ENCODE peak calls at places on chromosomes 5 and 9, in four cellular contexts. Q, H, T and I are unnamed samples.

GRCh38 chr9:4994166-4994890 is 9.3 kb downstream of the JAK2 start:
- DNase-seq in T (no peak), Q (no peak), H (no peak), I (no peak)

GRCh38 chr9:31119882-31120481 is 1264.5 kb upstream of the ACO1 start:
- DNase-seq in Q (no peak), T (peak), H (peak), I (peak)

GRCh38 chr5:78269088-78269703 is 25.3 kb downstream of the AP3B1 start:
- DNase-seq in H (peak), T (peak), Q (no peak), I (no peak)

GRCh38 chr5:156396063-156396829 is 69.3 kb downstream of the SGCD start:
- DNase-seq in Q (no peak), T (peak), H (peak), I (no peak)

GRCh38 chr9:17761984-17762676 is 183.3 kb downstream of the SH3GL2 start:
- DNase-seq in T (no peak), Q (no peak), H (no peak), I (no peak)

GRCh38 chr5:128213340-128213739 is 129.8 kb downstream of the SLC12A2 start:
- DNase-seq in T (peak), Q (peak), H (peak), I (peak)

GRCh38 chr5:176535101-176535654 is 2.0 kb downstream of the RNF44 start:
- DNase-seq in T (no peak), H (no peak), Q (no peak), I (peak)

GRCh38 chr9:132238026-132238972 is 76.4 kb downstream of the NTNG2 start:
- DNase-seq in H (no peak), Q (no peak), T (no peak), I (peak)

GRCh38 chr5:132750471-132751230 is 3.4 kb downstream of the CCNI2 start:
- DNase-seq in T (no peak), H (no peak), Q (no peak), I (no peak)

GRCh38 chr5:33772276-33772990 is 119.4 kb downstream of the ADAMTS12 start:
- DNase-seq in H (peak), Q (no peak), T (peak), I (no peak)

GRCh38 chr5:106873558-106873957 is 797.2 kb downstream of the EFNA5 start:
- DNase-seq in H (peak), Q (no peak), T (no peak), I (no peak)

GRCh38 chr5:167943353-167943752 is 348.1 kb upstream of the WWC1 start:
- DNase-seq in T (no peak), H (no peak), Q (no peak), I (no peak)

GRCh38 chr5:135239461-135240282 is 159.4 kb downstream of the MACROH2A1 start:
- DNase-seq in Q (no peak), T (no peak), H (peak), I (peak)

GRCh38 chr5:150412319-150413175 is at the start of gene CD74:
- DNase-seq in T (peak), H (peak), Q (peak), I (peak)

GRCh38 chr5:1215320-1216096 is 9.7 kb upstream of the SLC6A18 start:
- DNase-seq in T (no peak), Q (no peak), H (no peak), I (no peak)

GRCh38 chr5:66892715-66893114 is 296.5 kb downstream of the MAST4 start:
- DNase-seq in Q (no peak), H (peak), T (peak), I (no peak)

GRCh38 chr9:127521919-127522304 is 70.6 kb downstream of the LRSAM1 start:
- DNase-seq in H (no peak), Q (no peak), T (no peak), I (no peak)

GRCh38 chr9:38358390-38359296 is 33.9 kb upstream of the ALDH1B1 start:
- DNase-seq in T (no peak), Q (no peak), H (no peak), I (no peak)

GRCh38 chr5:137287564-137287963 is 211.6 kb downstream of the SPOCK1 start:
- DNase-seq in Q (no peak), T (no peak), H (no peak), I (no peak)

GRCh38 chr9:78288214-78288892 is 8.6 kb upstream of the PSAT1 start:
- DNase-seq in T (no peak), Q (no peak), H (no peak), I (peak)

GRCh38 chr9:84397822-84398221 is 57.3 kb upstream of the SLC28A3 start:
- DNase-seq in Q (no peak), T (peak), H (peak), I (no peak)

GRCh38 chr9:105608685-105609598 is 51.0 kb downstream of the FKTN start:
- DNase-seq in Q (peak), H (peak), T (peak), I (peak)

GRCh38 chr5:135246923-135247795 is 151.9 kb downstream of the MACROH2A1 start:
- DNase-seq in H (peak), T (peak), Q (no peak), I (peak)

DNA sequence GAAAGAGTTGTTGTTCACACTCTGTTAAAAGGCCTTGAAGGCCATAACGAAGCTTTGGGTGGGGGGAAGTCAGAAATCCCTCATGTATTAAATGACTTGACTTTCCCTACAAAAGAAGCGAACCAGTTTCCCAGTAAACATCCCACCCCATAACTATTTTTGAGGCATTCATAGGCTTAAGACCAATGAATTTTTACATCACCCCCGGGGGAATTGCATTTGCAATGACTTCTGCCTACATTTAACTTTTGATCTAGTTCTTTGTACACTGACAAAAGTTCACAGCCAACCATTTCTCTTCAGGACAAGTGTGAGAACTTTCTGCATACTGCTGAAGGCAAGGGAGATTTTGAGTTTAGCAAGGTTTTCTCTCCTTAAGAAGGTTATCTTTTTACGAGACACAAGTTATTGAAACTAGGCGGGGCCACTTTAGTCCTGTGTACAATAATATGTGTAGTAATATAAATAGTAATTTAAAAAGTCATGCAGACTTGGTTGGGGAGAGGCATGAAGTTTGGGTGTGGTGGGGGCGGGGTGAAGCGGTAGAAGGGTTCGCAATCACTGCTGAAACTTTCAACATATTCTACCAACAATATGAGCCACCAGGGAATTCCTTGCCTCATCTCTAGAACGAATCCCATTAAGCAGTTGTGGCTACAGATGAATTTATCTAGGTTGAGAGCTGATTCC is 2.5 kb downstream of the TJP2 start:
- DNase-seq in Q (no peak), H (peak), T (no peak), I (no peak)
- H3K4me3 ChIP-seq in Q (no peak), H (no peak), T (no peak), I (no peak)

GRCh38 chr9:649128-650074 is 192.1 kb upstream of the DMRT1 start:
- DNase-seq in T (peak), H (no peak), Q (no peak), I (peak)
- H3K4me3 ChIP-seq in T (no peak), H (no peak), Q (no peak), I (no peak)

GRCh38 chr5:131459216-131459615 is 175.8 kb downstream of the RAPGEF6 start:
- DNase-seq in T (no peak), Q (no peak), H (no peak), I (no peak)

GRCh38 chr5:131460133-131460532 is 174.9 kb downstream of the RAPGEF6 start:
- DNase-seq in T (no peak), H (no peak), Q (no peak), I (no peak)

GRCh38 chr5:131461742-131462141 is 173.3 kb downstream of the RAPGEF6 start:
- DNase-seq in T (no peak), H (no peak), Q (no peak), I (no peak)

GRCh38 chr5:131462479-131462878 is 172.6 kb downstream of the RAPGEF6 start:
- DNase-seq in Q (no peak), H (no peak), T (no peak), I (no peak)

GRCh38 chr5:131460867-131461572 is 174.0 kb downstream of the RAPGEF6 start:
- DNase-seq in Q (no peak), H (peak), T (peak), I (no peak)
- H3K4me3 ChIP-seq in Q (no peak), H (no peak), T (no peak), I (no peak)

DNA sequence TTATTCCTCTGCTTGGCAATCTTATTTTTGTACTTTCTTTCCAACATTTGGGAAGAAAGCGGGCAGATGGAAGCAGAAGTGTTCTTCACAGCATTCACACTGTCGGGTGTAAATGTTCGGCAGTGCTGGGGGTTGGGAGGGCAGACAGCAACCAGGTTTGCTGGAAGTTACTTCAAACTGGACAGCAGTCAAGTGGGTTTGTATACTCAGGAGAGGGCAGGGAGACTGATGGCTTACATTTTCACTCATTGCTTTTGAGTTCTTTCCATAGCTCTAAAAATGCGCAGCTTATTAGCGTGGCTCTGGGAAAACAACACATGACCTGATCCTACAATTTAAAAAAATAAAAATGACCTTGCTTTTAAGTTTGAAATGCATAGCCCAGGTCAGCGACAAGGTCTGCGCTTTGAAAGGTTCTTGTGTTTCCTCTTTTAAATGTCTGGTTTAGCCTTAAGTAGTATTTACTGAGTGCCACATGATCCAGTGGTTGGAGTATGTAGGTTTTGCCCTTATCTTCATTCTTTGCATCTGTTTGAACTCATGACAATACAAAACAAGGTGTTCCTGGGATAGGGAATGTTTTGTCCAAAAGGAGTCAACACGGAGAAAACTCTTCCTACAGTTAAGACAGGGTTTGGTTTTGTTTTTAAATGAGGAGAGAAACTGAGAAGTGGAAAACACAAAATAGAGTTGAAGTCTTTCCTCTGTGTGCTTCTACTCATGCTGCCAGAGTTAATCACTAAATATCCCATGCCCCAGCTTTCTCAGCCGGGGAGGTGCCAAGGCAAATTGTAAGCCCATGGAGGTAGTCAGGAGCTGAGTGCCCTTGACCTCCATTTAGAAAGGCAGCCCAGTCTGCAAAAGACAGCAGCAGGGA is 132.7 kb upstream of the DMRT1 start:
- DNase-seq in T (no peak), Q (no peak), H (peak), I (no peak)
- H3K4me3 ChIP-seq in T (no peak), Q (no peak), H (peak), I (no peak)